ENCODE peak calls at places on chromosomes 2 and 18, in four cellular contexts. M, J, X and S are unnamed samples. For H3K27me3, the result is how much of the 10 kb centered on the place peaks cover.

GRCh38 chr2:31886700-31887099 is 124.1 kb downstream of the MEMO1 start:
- DNase-seq in M (no peak), J (no peak), X (no peak), S (no peak)

GRCh38 chr18:77132369-77133050 is at the start of gene MBP:
- DNase-seq in M (no peak), J (no peak), X (peak), S (no peak)

GRCh38 chr2:24181849-24182248 is 7.0 kb downstream of the FAM228A start:
- DNase-seq in M (no peak), J (no peak), X (no peak), S (no peak)

GRCh38 chr2:222297600-222297935 is 1.2 kb downstream of the PAX3 start:
- DNase-seq in M (no peak), J (no peak), X (no peak), S (no peak)

GRCh38 chr2:240603846-240604245 is 17.3 kb downstream of the CAPN10 start:
- DNase-seq in M (no peak), J (no peak), X (peak), S (no peak)

GRCh38 chr2:10634495-10634894 is 55.3 kb downstream of the NOL10 start:
- DNase-seq in M (no peak), J (no peak), X (no peak), S (no peak)

GRCh38 chr2:48483506-48483905 is 46.4 kb upstream of the STON1 start:
- DNase-seq in M (peak), J (peak), X (no peak), S (no peak)

GRCh38 chr2:24586955-24587354 is 95.9 kb downstream of the NCOA1 start:
- DNase-seq in M (no peak), J (no peak), X (no peak), S (no peak)

GRCh38 chr2:165868211-165868610 is 74.2 kb upstream of the GALNT3 start:
- DNase-seq in M (peak), J (no peak), X (no peak), S (no peak)

GRCh38 chr2:109702250-109702985 is 88.3 kb downstream of the SOWAHC start:
- DNase-seq in M (peak), J (no peak), X (no peak), S (peak)

GRCh38 chr2:128427356-128427755 is 108.7 kb upstream of the HS6ST1 start:
- DNase-seq in M (no peak), J (no peak), X (no peak), S (no peak)

GRCh38 chr2:207311316-207312005 is 145.7 kb upstream of the KLF7 start:
- DNase-seq in M (peak), J (peak), X (no peak), S (peak)

GRCh38 chr2:207133862-207134519 is 31.8 kb downstream of the KLF7 start:
- DNase-seq in M (peak), J (peak), X (peak), S (peak)

GRCh38 chr2:101699939-101700442 is 2.5 kb downstream of the MAP4K4 start:
- DNase-seq in M (no peak), J (no peak), X (no peak), S (no peak)

GRCh38 chr18:48802543-48803428 is 148.0 kb downstream of the SMAD7 start:
- DNase-seq in M (no peak), J (no peak), X (no peak), S (no peak)
- H3K27ac ChIP-seq in M (no peak), J (no peak), X (no peak), S (no peak)

DNA sequence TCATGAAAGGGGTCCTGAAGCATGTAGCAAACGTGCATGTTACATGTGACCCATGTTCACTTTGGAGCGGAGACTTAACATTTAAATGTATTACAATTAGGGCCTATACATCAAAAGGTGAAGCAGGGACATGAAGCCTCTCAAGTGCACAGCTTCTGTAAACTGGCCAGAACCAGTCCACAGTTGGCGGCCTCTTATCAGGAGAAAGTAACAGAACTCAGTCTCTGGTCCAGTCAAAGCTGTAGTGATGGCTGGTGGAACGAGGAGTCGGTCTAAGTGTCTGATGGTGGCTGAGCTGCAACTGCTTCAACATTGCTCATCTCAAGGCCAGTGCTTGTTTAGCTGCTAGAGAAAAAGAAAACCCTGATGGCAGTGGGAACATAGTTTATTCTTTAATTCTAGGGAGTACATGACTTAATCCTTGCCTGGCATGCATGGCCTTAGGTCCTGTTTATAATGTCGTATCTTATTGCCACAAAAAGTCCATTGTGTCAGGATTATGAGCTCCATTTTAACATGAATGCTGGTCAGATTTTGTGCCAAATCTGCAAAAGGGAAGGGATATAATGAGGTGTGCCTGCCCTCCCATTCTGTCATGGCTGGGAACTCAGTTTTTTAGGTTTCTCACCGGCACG is 22.2 kb upstream of the YES1 start:
- DNase-seq in M (no peak), J (no peak), X (no peak), S (no peak)
- TF ChIP-seq CTCF in M (no peak), J (no peak), X (no peak), S (no peak)

GRCh38 chr18:22348521-22349316 is 69.0 kb downstream of the CTAGE1 start:
- DNase-seq in M (peak), J (no peak), X (peak), S (no peak)
- H3K27me3 ChIP-seq in M (under half), J (under half), X (under half), S (half or more)

DNA sequence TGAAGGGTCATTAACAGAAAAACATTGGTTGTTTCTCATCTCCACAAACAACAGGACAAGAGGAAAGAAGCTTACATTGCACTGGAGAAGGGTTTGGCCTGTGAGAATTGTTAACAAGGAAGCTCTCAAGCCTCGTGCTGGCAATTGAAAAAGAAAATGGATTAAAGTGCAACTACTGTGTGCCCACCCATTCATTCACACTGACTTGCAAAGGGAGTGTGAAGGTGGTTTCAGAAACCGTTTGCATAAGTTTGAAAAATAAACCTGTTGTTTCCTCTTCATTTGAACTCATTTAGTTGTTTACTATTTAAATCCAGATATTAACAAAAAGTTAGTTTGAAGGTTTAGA is 68.6 kb upstream of the CD28 start:
- DNase-seq in M (no peak), J (no peak), X (no peak), S (no peak)
- H3K27ac ChIP-seq in M (no peak), J (no peak), X (no peak), S (no peak)

GRCh38 chr2:148888003-148888501 is 13.0 kb downstream of the KIF5C start:
- DNase-seq in M (no peak), J (no peak), X (peak), S (no peak)
- TF ChIP-seq CTCF in M (no peak), J (no peak), X (no peak), S (no peak)

DNA sequence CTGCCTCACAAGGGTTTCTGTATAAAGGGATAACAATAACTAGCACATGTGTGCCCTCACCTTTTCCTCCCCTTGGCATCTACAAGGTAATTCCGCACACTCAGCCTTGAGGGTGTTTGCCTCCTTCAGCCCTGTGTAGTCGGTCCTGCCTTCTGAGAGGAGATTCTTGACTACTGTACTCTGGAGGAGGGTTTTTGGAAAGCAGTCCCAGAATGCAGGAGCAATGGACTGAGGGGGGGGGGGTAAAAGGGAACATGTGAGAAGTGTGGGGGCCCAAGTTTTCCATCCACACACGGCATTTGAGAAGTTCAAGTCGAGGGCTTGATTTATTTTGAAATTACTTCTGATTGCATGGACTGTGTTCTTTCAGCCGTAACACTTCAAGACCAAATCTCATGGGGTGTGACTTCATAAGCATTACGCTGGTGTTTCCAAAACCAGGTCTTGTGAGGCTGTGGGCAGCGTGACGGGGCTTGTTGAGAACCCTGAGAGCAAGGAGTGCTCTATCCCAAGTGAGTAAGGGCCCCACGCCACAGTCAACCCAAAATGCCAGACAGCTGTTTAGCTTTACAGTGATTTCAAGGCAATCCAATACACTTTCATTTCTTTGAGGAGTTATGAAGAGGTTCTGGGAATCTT is 198.7 kb upstream of the MEIS1 start:
- DNase-seq in M (no peak), J (no peak), X (no peak), S (no peak)
- H3K27me3 ChIP-seq in M (under half), J (under half), X (under half), S (under half)

GRCh38 chr2:220279372-220279771 is 651.9 kb downstream of the SLC4A3 start:
- DNase-seq in M (peak), J (peak), X (no peak), S (peak)
- H3K27ac ChIP-seq in M (peak), J (peak), X (no peak), S (peak)

DNA sequence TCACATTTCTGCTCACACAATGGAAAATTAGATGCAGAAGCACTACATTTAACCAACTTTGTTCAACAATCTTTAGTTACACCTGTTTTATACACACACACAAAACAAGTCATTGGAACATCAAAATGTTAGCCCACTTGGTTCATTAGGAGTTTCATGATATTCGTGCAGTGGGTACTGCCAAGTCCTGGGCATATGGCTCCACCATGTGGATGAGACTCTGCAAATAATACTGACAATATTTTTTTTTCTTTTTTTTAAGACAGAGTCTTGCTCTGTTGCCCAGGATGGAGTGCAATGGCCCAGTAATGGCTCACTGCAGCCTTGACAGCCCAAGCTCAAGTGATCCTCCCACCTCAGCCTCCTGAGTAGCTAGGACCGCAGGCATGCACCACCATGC is 34.5 kb upstream of the GRB14 start:
- DNase-seq in M (no peak), J (no peak), X (no peak), S (no peak)
- TF ChIP-seq CTCF in M (no peak), J (no peak), X (no peak), S (peak)

DNA sequence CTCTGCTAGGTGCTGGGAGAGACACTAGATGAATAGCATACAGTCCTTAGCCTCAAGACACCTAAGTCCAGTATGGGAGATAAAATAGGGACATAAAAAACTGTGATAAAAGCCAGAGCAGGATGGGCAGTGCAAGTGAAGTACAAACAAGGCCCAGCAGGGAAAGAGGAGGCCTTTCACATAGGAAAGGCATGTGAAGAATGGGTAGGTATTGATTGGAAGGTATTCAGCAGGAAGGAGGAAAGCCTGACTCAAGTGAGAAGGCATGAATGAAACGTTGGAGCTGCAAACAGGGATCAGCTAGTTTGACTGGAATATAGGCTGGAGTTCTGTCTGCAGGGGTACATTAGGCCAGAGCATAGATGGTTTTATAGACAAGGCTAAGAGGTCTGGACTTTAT is 11.0 kb upstream of the CXCR4 start:
- DNase-seq in M (no peak), J (no peak), X (no peak), S (peak)
- H3K27me3 ChIP-seq in M (under half), J (under half), X (under half), S (under half)